ENCODE peak calls at places on chromosomes 7 and 10, in eight cellular contexts. One of them, this sample, is unnamed. For H3K4me1, the result is how much of the 10 kb centered on the place peaks cover.

GRCh38 chr10:124701881-124702656 is 42.1 kb downstream of the FAM53B start:
- DNase-seq in stomach: no peak
- DNase-seq in lower lobe of right lung: no peak
- DNase-seq in fibroblast of lung: peak
- DNase-seq in neural progenitor cell: no peak
- DNase-seq in CD8-positive, alpha-beta T cell: no peak
- DNase-seq in uterus: peak
- DNase-seq in GM23338: no peak
- DNase-seq in this sample: no peak

GRCh38 chr7:73449422-73449821 is 15.8 kb downstream of the FZD9 start:
- DNase-seq in stomach: no peak
- DNase-seq in lower lobe of right lung: no peak
- DNase-seq in fibroblast of lung: no peak
- DNase-seq in neural progenitor cell: no peak
- DNase-seq in CD8-positive, alpha-beta T cell: no peak
- DNase-seq in uterus: no peak
- DNase-seq in GM23338: no peak
- DNase-seq in this sample: no peak

GRCh38 chr10:129794056-129794455 is 170.0 kb downstream of the EBF3 start:
- DNase-seq in stomach: no peak
- DNase-seq in lower lobe of right lung: no peak
- DNase-seq in fibroblast of lung: no peak
- DNase-seq in neural progenitor cell: no peak
- DNase-seq in CD8-positive, alpha-beta T cell: no peak
- DNase-seq in uterus: no peak
- DNase-seq in GM23338: no peak
- DNase-seq in this sample: no peak

GRCh38 chr10:26593896-26594295 is 103.6 kb upstream of the PDSS1 start:
- DNase-seq in stomach: no peak
- DNase-seq in lower lobe of right lung: no peak
- DNase-seq in fibroblast of lung: no peak
- DNase-seq in neural progenitor cell: no peak
- DNase-seq in CD8-positive, alpha-beta T cell: no peak
- DNase-seq in uterus: no peak
- DNase-seq in GM23338: peak
- DNase-seq in this sample: no peak

GRCh38 chr10:580796-581195 is 108.7 kb downstream of the DIP2C start:
- DNase-seq in stomach: no peak
- DNase-seq in lower lobe of right lung: no peak
- DNase-seq in fibroblast of lung: peak
- DNase-seq in neural progenitor cell: no peak
- DNase-seq in CD8-positive, alpha-beta T cell: no peak
- DNase-seq in uterus: peak
- DNase-seq in GM23338: no peak
- DNase-seq in this sample: no peak

GRCh38 chr7:66256281-66256680 is 51.1 kb downstream of the TPST1 start:
- DNase-seq in stomach: no peak
- DNase-seq in lower lobe of right lung: no peak
- DNase-seq in fibroblast of lung: no peak
- DNase-seq in neural progenitor cell: no peak
- DNase-seq in CD8-positive, alpha-beta T cell: no peak
- DNase-seq in uterus: no peak
- DNase-seq in GM23338: no peak
- DNase-seq in this sample: no peak

GRCh38 chr10:58773942-58774341 is 261.3 kb downstream of the BICC1 start:
- DNase-seq in stomach: no peak
- DNase-seq in lower lobe of right lung: no peak
- DNase-seq in fibroblast of lung: no peak
- DNase-seq in neural progenitor cell: no peak
- DNase-seq in CD8-positive, alpha-beta T cell: no peak
- DNase-seq in uterus: no peak
- DNase-seq in GM23338: no peak
- DNase-seq in this sample: no peak

GRCh38 chr7:40015790-40016296 is 65.8 kb downstream of the CDK13 start:
- DNase-seq in stomach: no peak
- DNase-seq in lower lobe of right lung: no peak
- DNase-seq in fibroblast of lung: peak
- DNase-seq in neural progenitor cell: no peak
- DNase-seq in CD8-positive, alpha-beta T cell: no peak
- DNase-seq in uterus: no peak
- DNase-seq in GM23338: no peak
- DNase-seq in this sample: no peak

GRCh38 chr7:155901176-155901575 is 88.9 kb upstream of the SHH start:
- DNase-seq in stomach: no peak
- DNase-seq in lower lobe of right lung: no peak
- DNase-seq in fibroblast of lung: no peak
- DNase-seq in neural progenitor cell: no peak
- DNase-seq in CD8-positive, alpha-beta T cell: no peak
- DNase-seq in uterus: no peak
- DNase-seq in GM23338: no peak
- DNase-seq in this sample: no peak

GRCh38 chr7:81769891-81770818 is at the start of gene HGF:
- DNase-seq in stomach: peak
- DNase-seq in lower lobe of right lung: peak
- DNase-seq in fibroblast of lung: peak
- DNase-seq in neural progenitor cell: peak
- DNase-seq in CD8-positive, alpha-beta T cell: no peak
- DNase-seq in uterus: peak
- DNase-seq in GM23338: peak
- DNase-seq in this sample: peak

GRCh38 chr10:86162696-86163400 is 203.7 kb downstream of the GRID1 start:
- DNase-seq in stomach: no peak
- DNase-seq in lower lobe of right lung: no peak
- DNase-seq in fibroblast of lung: no peak
- DNase-seq in neural progenitor cell: no peak
- DNase-seq in CD8-positive, alpha-beta T cell: no peak
- DNase-seq in uterus: no peak
- DNase-seq in GM23338: no peak
- DNase-seq in this sample: no peak

GRCh38 chr7:139869886-139870285 is 40.8 kb downstream of the TBXAS1 start:
- DNase-seq in stomach: no peak
- DNase-seq in lower lobe of right lung: no peak
- DNase-seq in fibroblast of lung: no peak
- DNase-seq in neural progenitor cell: no peak
- DNase-seq in CD8-positive, alpha-beta T cell: no peak
- DNase-seq in uterus: no peak
- DNase-seq in GM23338: no peak
- DNase-seq in this sample: no peak

GRCh38 chr10:60661627-60662026 is 116.7 kb upstream of the CDK1 start:
- DNase-seq in stomach: no peak
- DNase-seq in lower lobe of right lung: no peak
- DNase-seq in fibroblast of lung: peak
- DNase-seq in neural progenitor cell: no peak
- DNase-seq in CD8-positive, alpha-beta T cell: no peak
- DNase-seq in uterus: no peak
- DNase-seq in GM23338: peak
- DNase-seq in this sample: no peak

GRCh38 chr7:141700848-141701371 is 1.1 kb downstream of the DENND11 start:
- DNase-seq in stomach: no peak
- DNase-seq in lower lobe of right lung: no peak
- DNase-seq in fibroblast of lung: no peak
- DNase-seq in neural progenitor cell: no peak
- DNase-seq in CD8-positive, alpha-beta T cell: no peak
- DNase-seq in uterus: no peak
- DNase-seq in GM23338: peak
- DNase-seq in this sample: peak

GRCh38 chr10:85003083-85003482 is 674.7 kb downstream of the CCSER2 start:
- DNase-seq in stomach: no peak
- DNase-seq in lower lobe of right lung: no peak
- DNase-seq in fibroblast of lung: no peak
- DNase-seq in neural progenitor cell: no peak
- DNase-seq in CD8-positive, alpha-beta T cell: no peak
- DNase-seq in uterus: no peak
- DNase-seq in GM23338: no peak
- DNase-seq in this sample: no peak

GRCh38 chr7:157525501-157525915 is 188.7 kb downstream of the DNAJB6 start:
- DNase-seq in stomach: no peak
- DNase-seq in lower lobe of right lung: no peak
- DNase-seq in fibroblast of lung: no peak
- DNase-seq in neural progenitor cell: no peak
- DNase-seq in CD8-positive, alpha-beta T cell: peak
- DNase-seq in uterus: no peak
- DNase-seq in GM23338: no peak
- DNase-seq in this sample: peak

GRCh38 chr7:19362099-19362498 is 216.9 kb upstream of the FERD3L start:
- DNase-seq in stomach: no peak
- DNase-seq in lower lobe of right lung: no peak
- DNase-seq in fibroblast of lung: peak
- DNase-seq in neural progenitor cell: no peak
- DNase-seq in CD8-positive, alpha-beta T cell: no peak
- DNase-seq in uterus: no peak
- DNase-seq in GM23338: no peak
- DNase-seq in this sample: no peak

GRCh38 chr7:112143567-112143966 is 62.6 kb downstream of the DOCK4 start:
- DNase-seq in stomach: no peak
- DNase-seq in lower lobe of right lung: no peak
- DNase-seq in fibroblast of lung: peak
- DNase-seq in neural progenitor cell: no peak
- DNase-seq in CD8-positive, alpha-beta T cell: no peak
- DNase-seq in uterus: no peak
- DNase-seq in GM23338: no peak
- DNase-seq in this sample: no peak

GRCh38 chr10:70605153-70605552 is 2.6 kb upstream of the PRF1 start:
- DNase-seq in stomach: no peak
- DNase-seq in lower lobe of right lung: no peak
- DNase-seq in fibroblast of lung: no peak
- DNase-seq in neural progenitor cell: no peak
- DNase-seq in CD8-positive, alpha-beta T cell: no peak
- DNase-seq in uterus: no peak
- DNase-seq in GM23338: no peak
- DNase-seq in this sample: no peak

GRCh38 chr7:134782121-134782623 is 2.7 kb downstream of the CALD1 start:
- DNase-seq in stomach: no peak
- DNase-seq in lower lobe of right lung: no peak
- DNase-seq in fibroblast of lung: no peak
- DNase-seq in neural progenitor cell: no peak
- DNase-seq in CD8-positive, alpha-beta T cell: no peak
- DNase-seq in uterus: no peak
- DNase-seq in GM23338: no peak
- DNase-seq in this sample: no peak

GRCh38 chr7:134779741-134780065 is 269 bp downstream of the CALD1 start:
- DNase-seq in stomach: no peak
- DNase-seq in lower lobe of right lung: no peak
- DNase-seq in fibroblast of lung: no peak
- DNase-seq in neural progenitor cell: no peak
- DNase-seq in CD8-positive, alpha-beta T cell: no peak
- DNase-seq in uterus: no peak
- DNase-seq in GM23338: no peak
- DNase-seq in this sample: no peak

GRCh38 chr7:134778941-134779740 is at the start of gene CALD1:
- DNase-seq in stomach: peak
- DNase-seq in lower lobe of right lung: peak
- DNase-seq in fibroblast of lung: peak
- DNase-seq in neural progenitor cell: peak
- DNase-seq in CD8-positive, alpha-beta T cell: no peak
- DNase-seq in uterus: peak
- DNase-seq in GM23338: peak
- DNase-seq in this sample: peak

GRCh38 chr7:134780166-134780853 is 876 bp downstream of the CALD1 start:
- DNase-seq in stomach: no peak
- DNase-seq in lower lobe of right lung: no peak
- DNase-seq in fibroblast of lung: peak
- DNase-seq in neural progenitor cell: no peak
- DNase-seq in CD8-positive, alpha-beta T cell: no peak
- DNase-seq in uterus: no peak
- DNase-seq in GM23338: no peak
- DNase-seq in this sample: peak

GRCh38 chr7:134781171-134781570 is 1.7 kb downstream of the CALD1 start:
- DNase-seq in stomach: no peak
- DNase-seq in lower lobe of right lung: no peak
- DNase-seq in fibroblast of lung: no peak
- DNase-seq in neural progenitor cell: no peak
- DNase-seq in CD8-positive, alpha-beta T cell: no peak
- DNase-seq in uterus: no peak
- DNase-seq in GM23338: no peak
- DNase-seq in this sample: no peak
- H3K4me3 ChIP-seq in stomach: peak
- H3K4me3 ChIP-seq in lower lobe of right lung: peak
- H3K4me3 ChIP-seq in fibroblast of lung: peak
- H3K4me3 ChIP-seq in neural progenitor cell: peak
- H3K4me3 ChIP-seq in CD8-positive, alpha-beta T cell: no peak
- H3K4me3 ChIP-seq in uterus: peak
- H3K4me3 ChIP-seq in GM23338: peak
- H3K4me3 ChIP-seq in this sample: peak

GRCh38 chr7:24911213-24911603 is 68.8 kb downstream of the OSBPL3 start:
- DNase-seq in stomach: no peak
- DNase-seq in lower lobe of right lung: no peak
- DNase-seq in fibroblast of lung: no peak
- DNase-seq in neural progenitor cell: no peak
- DNase-seq in CD8-positive, alpha-beta T cell: no peak
- DNase-seq in uterus: no peak
- DNase-seq in GM23338: no peak
- DNase-seq in this sample: no peak
- H3K4me1 ChIP-seq in stomach: under half
- H3K4me1 ChIP-seq in lower lobe of right lung: under half
- H3K4me1 ChIP-seq in fibroblast of lung: under half
- H3K4me1 ChIP-seq in neural progenitor cell: under half
- H3K4me1 ChIP-seq in CD8-positive, alpha-beta T cell: half or more
- H3K4me1 ChIP-seq in uterus: under half
- H3K4me1 ChIP-seq in GM23338: under half
- H3K4me1 ChIP-seq in this sample: under half

GRCh38 chr7:5637415-5637814 is 144.0 kb downstream of the RNF216 start:
- DNase-seq in stomach: no peak
- DNase-seq in lower lobe of right lung: no peak
- DNase-seq in fibroblast of lung: no peak
- DNase-seq in neural progenitor cell: no peak
- DNase-seq in CD8-positive, alpha-beta T cell: no peak
- DNase-seq in uterus: no peak
- DNase-seq in GM23338: no peak
- DNase-seq in this sample: no peak

GRCh38 chr7:5634107-5634950 is 147.1 kb downstream of the RNF216 start:
- DNase-seq in stomach: no peak
- DNase-seq in lower lobe of right lung: no peak
- DNase-seq in fibroblast of lung: peak
- DNase-seq in neural progenitor cell: peak
- DNase-seq in CD8-positive, alpha-beta T cell: no peak
- DNase-seq in uterus: peak
- DNase-seq in GM23338: peak
- DNase-seq in this sample: peak

GRCh38 chr7:5636914-5637313 is 144.5 kb downstream of the RNF216 start:
- DNase-seq in stomach: peak
- DNase-seq in lower lobe of right lung: no peak
- DNase-seq in fibroblast of lung: peak
- DNase-seq in neural progenitor cell: peak
- DNase-seq in CD8-positive, alpha-beta T cell: no peak
- DNase-seq in uterus: peak
- DNase-seq in GM23338: no peak
- DNase-seq in this sample: peak

GRCh38 chr7:5635461-5636445 is 145.7 kb downstream of the RNF216 start:
- DNase-seq in stomach: no peak
- DNase-seq in lower lobe of right lung: no peak
- DNase-seq in fibroblast of lung: no peak
- DNase-seq in neural progenitor cell: no peak
- DNase-seq in CD8-positive, alpha-beta T cell: no peak
- DNase-seq in uterus: no peak
- DNase-seq in GM23338: no peak
- DNase-seq in this sample: no peak

GRCh38 chr7:5636446-5636835 is 145.0 kb downstream of the RNF216 start:
- DNase-seq in stomach: no peak
- DNase-seq in lower lobe of right lung: no peak
- DNase-seq in fibroblast of lung: no peak
- DNase-seq in neural progenitor cell: peak
- DNase-seq in CD8-positive, alpha-beta T cell: no peak
- DNase-seq in uterus: no peak
- DNase-seq in GM23338: peak
- DNase-seq in this sample: peak
- H3K4me3 ChIP-seq in stomach: no peak
- H3K4me3 ChIP-seq in lower lobe of right lung: no peak
- H3K4me3 ChIP-seq in fibroblast of lung: no peak
- H3K4me3 ChIP-seq in neural progenitor cell: peak
- H3K4me3 ChIP-seq in CD8-positive, alpha-beta T cell: no peak
- H3K4me3 ChIP-seq in uterus: no peak
- H3K4me3 ChIP-seq in GM23338: no peak
- H3K4me3 ChIP-seq in this sample: peak

GRCh38 chr7:22697897-22698645 is 28.9 kb upstream of the IL6 start:
- DNase-seq in stomach: no peak
- DNase-seq in lower lobe of right lung: no peak
- DNase-seq in fibroblast of lung: no peak
- DNase-seq in neural progenitor cell: no peak
- DNase-seq in CD8-positive, alpha-beta T cell: no peak
- DNase-seq in uterus: no peak
- DNase-seq in GM23338: no peak
- DNase-seq in this sample: no peak
- H3K4me1 ChIP-seq in stomach: under half
- H3K4me1 ChIP-seq in lower lobe of right lung: under half
- H3K4me1 ChIP-seq in fibroblast of lung: under half
- H3K4me1 ChIP-seq in neural progenitor cell: under half
- H3K4me1 ChIP-seq in CD8-positive, alpha-beta T cell: under half
- H3K4me1 ChIP-seq in uterus: under half
- H3K4me1 ChIP-seq in GM23338: under half
- H3K4me1 ChIP-seq in this sample: under half

This sample was measured in SJCRH30.